ENCODE peak calls at places on chromosomes 1 and 21, in four cellular contexts. One of them, this sample, is unnamed. For H3K36me3 and H3K4me1, the result is how much of the 10 kb centered on the place peaks cover.

GRCh38 chr1:228367798-228368791 is 38.5 kb downstream of the TRIM11 start:
- DNase-seq in upper lobe of right lung: peak
- DNase-seq in stomach: no peak
- DNase-seq in cardiac muscle cell: no peak
- DNase-seq in this sample: peak

GRCh38 chr1:57112148-57112547 is 146.3 kb upstream of the C8B start:
- DNase-seq in cardiac muscle cell: no peak
- DNase-seq in upper lobe of right lung: no peak
- DNase-seq in stomach: no peak
- DNase-seq in this sample: no peak

GRCh38 chr1:165235158-165235776 is 121.2 kb downstream of the LMX1A start:
- DNase-seq in stomach: no peak
- DNase-seq in cardiac muscle cell: no peak
- DNase-seq in upper lobe of right lung: no peak
- DNase-seq in this sample: no peak

GRCh38 chr1:29478046-29478791 is 241.9 kb downstream of the PTPRU start:
- DNase-seq in stomach: peak
- DNase-seq in cardiac muscle cell: no peak
- DNase-seq in upper lobe of right lung: no peak
- DNase-seq in this sample: no peak

GRCh38 chr1:61119085-61119484 is 36.7 kb downstream of the NFIA start:
- DNase-seq in cardiac muscle cell: no peak
- DNase-seq in upper lobe of right lung: no peak
- DNase-seq in stomach: no peak
- DNase-seq in this sample: no peak

GRCh38 chr1:16434501-16434900 is 2.7 kb downstream of the SPATA21 start:
- DNase-seq in cardiac muscle cell: peak
- DNase-seq in stomach: no peak
- DNase-seq in upper lobe of right lung: no peak
- DNase-seq in this sample: no peak

GRCh38 chr1:246800800-246801199 is 76.6 kb downstream of the SCCPDH start:
- DNase-seq in cardiac muscle cell: no peak
- DNase-seq in upper lobe of right lung: no peak
- DNase-seq in stomach: no peak
- DNase-seq in this sample: no peak

GRCh38 chr1:198179556-198179981 is 22.8 kb downstream of the NEK7 start:
- DNase-seq in upper lobe of right lung: no peak
- DNase-seq in stomach: no peak
- DNase-seq in cardiac muscle cell: peak
- DNase-seq in this sample: peak

GRCh38 chr1:47752560-47752959 is 244.6 kb downstream of the TRABD2B start:
- DNase-seq in cardiac muscle cell: no peak
- DNase-seq in stomach: no peak
- DNase-seq in upper lobe of right lung: no peak
- DNase-seq in this sample: no peak

GRCh38 chr1:1127551-1128451 is 11.9 kb upstream of the C1orf159 start:
- DNase-seq in stomach: no peak
- DNase-seq in upper lobe of right lung: no peak
- DNase-seq in cardiac muscle cell: no peak
- DNase-seq in this sample: no peak

GRCh38 chr1:23791434-23792047 is 596 bp downstream of the LYPLA2 start:
- DNase-seq in cardiac muscle cell: peak
- DNase-seq in stomach: peak
- DNase-seq in upper lobe of right lung: peak
- DNase-seq in this sample: peak

GRCh38 chr1:215911406-215911968 is 344.4 kb downstream of the KCTD3 start:
- DNase-seq in stomach: no peak
- DNase-seq in upper lobe of right lung: no peak
- DNase-seq in cardiac muscle cell: peak
- DNase-seq in this sample: no peak

GRCh38 chr1:215824245-215824644 is 257.1 kb downstream of the KCTD3 start:
- DNase-seq in stomach: no peak
- DNase-seq in upper lobe of right lung: no peak
- DNase-seq in cardiac muscle cell: peak
- DNase-seq in this sample: no peak

GRCh38 chr1:191284175-191284574 is 806.5 kb upstream of the BRINP3 start:
- DNase-seq in upper lobe of right lung: no peak
- DNase-seq in stomach: no peak
- DNase-seq in cardiac muscle cell: no peak
- DNase-seq in this sample: no peak

GRCh38 chr1:244460195-244460594 is 878 bp upstream of the CATSPERE start:
- DNase-seq in cardiac muscle cell: no peak
- DNase-seq in upper lobe of right lung: no peak
- DNase-seq in stomach: no peak
- DNase-seq in this sample: peak

GRCh38 chr1:115238336-115239147 is 99.5 kb downstream of the NGF start:
- DNase-seq in stomach: peak
- DNase-seq in cardiac muscle cell: no peak
- DNase-seq in upper lobe of right lung: no peak
- DNase-seq in this sample: no peak

GRCh38 chr21:40685121-40685630 is 161.8 kb downstream of the DSCAM start:
- DNase-seq in upper lobe of right lung: no peak
- DNase-seq in stomach: no peak
- DNase-seq in cardiac muscle cell: no peak
- DNase-seq in this sample: no peak

GRCh38 chr1:119783354-119784126 is 14.8 kb upstream of the HMGCS2 start:
- DNase-seq in upper lobe of right lung: no peak
- DNase-seq in cardiac muscle cell: peak
- DNase-seq in stomach: no peak
- DNase-seq in this sample: no peak

GRCh38 chr1:213244664-213245091 is 193.6 kb downstream of the RPS6KC1 start:
- DNase-seq in stomach: no peak
- DNase-seq in upper lobe of right lung: no peak
- DNase-seq in cardiac muscle cell: peak
- DNase-seq in this sample: peak

GRCh38 chr1:34858901-34859441 is 578 bp downstream of the SMIM12 start:
- DNase-seq in upper lobe of right lung: no peak
- DNase-seq in cardiac muscle cell: peak
- DNase-seq in stomach: no peak
- DNase-seq in this sample: peak

GRCh38 chr1:1304331-1305299 is 3.1 kb downstream of the ACAP3 start:
- DNase-seq in upper lobe of right lung: no peak
- DNase-seq in cardiac muscle cell: peak
- DNase-seq in stomach: peak
- DNase-seq in this sample: peak

GRCh38 chr1:74673351-74674111 is at the start of gene ERICH3:
- DNase-seq in stomach: no peak
- DNase-seq in upper lobe of right lung: no peak
- DNase-seq in cardiac muscle cell: peak
- DNase-seq in this sample: no peak

GRCh38 chr1:160209656-160210046 is 4.5 kb downstream of the PEA15 start:
- DNase-seq in cardiac muscle cell: peak
- DNase-seq in stomach: no peak
- DNase-seq in upper lobe of right lung: no peak
- DNase-seq in this sample: no peak

GRCh38 chr1:44217809-44218410 is 4.6 kb downstream of the DMAP1 start:
- DNase-seq in stomach: peak
- DNase-seq in upper lobe of right lung: peak
- DNase-seq in cardiac muscle cell: peak
- DNase-seq in this sample: peak

GRCh38 chr1:27109103-27109822 is 45.7 kb downstream of the SLC9A1 start:
- DNase-seq in cardiac muscle cell: peak
- DNase-seq in upper lobe of right lung: peak
- DNase-seq in stomach: peak
- DNase-seq in this sample: peak

GRCh38 chr1:232575524-232576040 is 54.4 kb downstream of the SIPA1L2 start:
- DNase-seq in stomach: no peak
- DNase-seq in cardiac muscle cell: peak
- DNase-seq in upper lobe of right lung: no peak
- DNase-seq in this sample: no peak

GRCh38 chr21:27424601-27425000 is 457.7 kb upstream of the ADAMTS5 start:
- DNase-seq in cardiac muscle cell: peak
- DNase-seq in stomach: no peak
- DNase-seq in upper lobe of right lung: no peak
- DNase-seq in this sample: no peak

GRCh38 chr1:8004113-8004802 is 21.9 kb downstream of the ERRFI1 start:
- DNase-seq in stomach: no peak
- DNase-seq in cardiac muscle cell: peak
- DNase-seq in upper lobe of right lung: no peak
- DNase-seq in this sample: no peak

GRCh38 chr1:185734929-185735666 is 907 bp downstream of the HMCN1 start:
- DNase-seq in cardiac muscle cell: peak
- DNase-seq in upper lobe of right lung: no peak
- DNase-seq in stomach: no peak
- DNase-seq in this sample: no peak

GRCh38 chr21:45139473-45139872 is 65.1 kb downstream of the ADARB1 start:
- DNase-seq in cardiac muscle cell: no peak
- DNase-seq in stomach: no peak
- DNase-seq in upper lobe of right lung: peak
- DNase-seq in this sample: no peak

GRCh38 chr1:1157426-1157913 is 16.2 kb upstream of the TTLL10 start:
- DNase-seq in stomach: peak
- DNase-seq in cardiac muscle cell: peak
- DNase-seq in upper lobe of right lung: peak
- DNase-seq in this sample: peak

GRCh38 chr1:25502957-25503356 is 40.4 kb upstream of the LDLRAP1 start:
- DNase-seq in upper lobe of right lung: no peak
- DNase-seq in stomach: no peak
- DNase-seq in cardiac muscle cell: no peak
- DNase-seq in this sample: no peak

GRCh38 chr21:34569381-34569979 is 45.4 kb downstream of the RCAN1 start:
- DNase-seq in cardiac muscle cell: no peak
- DNase-seq in stomach: no peak
- DNase-seq in upper lobe of right lung: no peak
- DNase-seq in this sample: no peak

GRCh38 chr21:34560609-34561008 is 48.6 kb upstream of the KCNE1 start:
- DNase-seq in upper lobe of right lung: no peak
- DNase-seq in cardiac muscle cell: no peak
- DNase-seq in stomach: no peak
- DNase-seq in this sample: no peak

GRCh38 chr21:34570315-34570714 is 44.6 kb downstream of the RCAN1 start:
- DNase-seq in upper lobe of right lung: no peak
- DNase-seq in stomach: no peak
- DNase-seq in cardiac muscle cell: peak
- DNase-seq in this sample: no peak

GRCh38 chr21:34567574-34567973 is 47.3 kb downstream of the RCAN1 start:
- DNase-seq in upper lobe of right lung: no peak
- DNase-seq in stomach: no peak
- DNase-seq in cardiac muscle cell: no peak
- DNase-seq in this sample: no peak

DNA sequence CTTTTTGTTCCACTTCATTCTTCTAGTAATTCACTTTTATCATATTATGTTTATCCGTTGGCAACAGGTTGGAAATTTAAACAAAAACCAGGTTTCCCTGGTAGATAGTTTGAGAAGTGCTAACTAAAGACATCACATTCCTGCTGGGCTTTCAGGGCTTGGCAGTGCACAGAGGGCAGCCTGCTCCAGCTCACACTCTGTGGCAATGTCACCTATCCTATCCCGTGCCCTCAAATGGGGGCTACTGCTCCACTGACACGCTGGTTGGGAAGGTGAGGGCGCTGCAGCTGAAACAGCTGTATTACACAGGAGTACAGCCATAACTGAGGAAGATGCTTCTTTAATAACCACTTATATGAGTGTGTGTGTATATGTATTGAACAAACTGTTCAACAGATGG is 49.7 kb downstream of the RCAN1 start:
- DNase-seq in stomach: no peak
- DNase-seq in cardiac muscle cell: no peak
- DNase-seq in upper lobe of right lung: no peak
- DNase-seq in this sample: no peak
- H3K27ac ChIP-seq in stomach: no peak
- H3K27ac ChIP-seq in cardiac muscle cell: peak
- H3K27ac ChIP-seq in upper lobe of right lung: no peak
- H3K27ac ChIP-seq in this sample: no peak

DNA sequence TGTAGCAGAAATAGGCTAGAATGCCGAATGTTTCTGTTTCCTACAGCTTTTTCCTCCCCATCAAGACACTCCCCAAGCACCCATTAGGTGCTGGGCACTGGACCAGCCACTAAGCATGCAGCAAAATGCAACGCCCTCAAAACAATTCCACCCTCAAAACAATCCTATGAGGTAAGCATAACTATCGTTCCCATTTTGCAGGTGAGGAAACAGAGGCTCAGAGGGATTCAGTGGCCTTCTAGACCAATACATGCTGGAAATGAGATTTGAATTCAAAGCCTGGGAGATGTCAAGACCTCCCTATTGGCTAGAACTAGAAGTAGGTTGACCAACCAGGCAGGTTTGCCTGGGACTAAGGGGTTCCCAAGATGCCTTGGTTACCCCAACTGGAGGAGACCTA is 10.2 kb upstream of the ALDH4A1 start:
- DNase-seq in stomach: no peak
- DNase-seq in cardiac muscle cell: no peak
- DNase-seq in upper lobe of right lung: no peak
- DNase-seq in this sample: no peak
- H3K36me3 ChIP-seq in stomach: half or more
- H3K36me3 ChIP-seq in cardiac muscle cell: under half
- H3K36me3 ChIP-seq in upper lobe of right lung: under half
- H3K36me3 ChIP-seq in this sample: under half

GRCh38 chr1:17594690-17595601 is 55.4 kb downstream of the ARHGEF10L start:
- DNase-seq in upper lobe of right lung: no peak
- DNase-seq in cardiac muscle cell: peak
- DNase-seq in stomach: no peak
- DNase-seq in this sample: no peak
- H3K4me1 ChIP-seq in upper lobe of right lung: under half
- H3K4me1 ChIP-seq in cardiac muscle cell: under half
- H3K4me1 ChIP-seq in stomach: half or more
- H3K4me1 ChIP-seq in this sample: under half

GRCh38 chr1:9629445-9630201 is 21.9 kb upstream of the PIK3CD start:
- DNase-seq in cardiac muscle cell: no peak
- DNase-seq in stomach: peak
- DNase-seq in upper lobe of right lung: peak
- DNase-seq in this sample: peak

GRCh38 chr1:9634582-9634981 is 16.9 kb upstream of the PIK3CD start:
- DNase-seq in cardiac muscle cell: no peak
- DNase-seq in stomach: no peak
- DNase-seq in upper lobe of right lung: no peak
- DNase-seq in this sample: no peak

GRCh38 chr1:9631613-9632012 is 19.9 kb upstream of the PIK3CD start:
- DNase-seq in stomach: no peak
- DNase-seq in cardiac muscle cell: no peak
- DNase-seq in upper lobe of right lung: no peak
- DNase-seq in this sample: no peak

GRCh38 chr1:9630331-9631081 is 21.0 kb upstream of the PIK3CD start:
- DNase-seq in cardiac muscle cell: no peak
- DNase-seq in stomach: no peak
- DNase-seq in upper lobe of right lung: no peak
- DNase-seq in this sample: no peak

DNA sequence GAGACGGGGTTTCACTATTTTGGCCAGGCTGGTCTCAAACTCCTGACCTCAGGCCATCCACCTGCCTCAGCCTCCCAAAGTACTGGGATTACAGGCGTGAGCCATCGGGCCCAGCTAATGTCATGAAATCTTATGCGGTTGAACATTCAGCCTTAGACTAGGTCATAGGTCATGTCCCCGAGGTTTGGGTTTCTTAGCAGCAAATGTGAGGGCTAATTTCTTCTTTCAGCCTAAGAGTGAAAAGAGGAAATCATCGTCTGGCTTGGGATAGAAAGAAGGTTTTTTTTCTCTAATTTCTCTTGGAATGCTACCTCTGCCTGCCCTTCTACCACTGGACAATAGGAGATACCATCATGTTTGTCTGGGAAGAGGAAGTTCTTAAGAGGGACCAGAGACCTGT is 18.0 kb upstream of the PIK3CD start:
- DNase-seq in cardiac muscle cell: no peak
- DNase-seq in stomach: no peak
- DNase-seq in upper lobe of right lung: no peak
- DNase-seq in this sample: no peak
- H3K27ac ChIP-seq in cardiac muscle cell: no peak
- H3K27ac ChIP-seq in stomach: no peak
- H3K27ac ChIP-seq in upper lobe of right lung: no peak
- H3K27ac ChIP-seq in this sample: no peak

GRCh38 chr1:39385067-39385988 is 106.1 kb upstream of the BMP8A start:
- DNase-seq in upper lobe of right lung: no peak
- DNase-seq in stomach: no peak
- DNase-seq in cardiac muscle cell: no peak
- DNase-seq in this sample: no peak
- H3K36me3 ChIP-seq in upper lobe of right lung: half or more
- H3K36me3 ChIP-seq in stomach: half or more
- H3K36me3 ChIP-seq in cardiac muscle cell: half or more
- H3K36me3 ChIP-seq in this sample: under half